ENCODE peak calls at places on chromosome 1, in six cellular contexts. F is NCI-H446, U is EH, Q is RCC 7860, D is AG04450, S is SJSA1. A is an unnamed sample.

GRCh38 chr1:147611021-147611426 is 59.3 kb downstream of the ACP6 start:
- DNase-seq in F (no peak), U (no peak), Q (no peak), D (no peak), S (no peak), A (no peak)

GRCh38 chr1:2298685-2299673 is 70.9 kb downstream of the SKI start:
- DNase-seq in F (no peak), U (no peak), Q (no peak), D (no peak), S (no peak), A (no peak)

GRCh38 chr1:15210651-15211390 is 36.2 kb upstream of the FHAD1 start:
- DNase-seq in F (no peak), U (no peak), Q (no peak), D (no peak), S (no peak), A (no peak)

GRCh38 chr1:89905391-89906058 is 84.7 kb downstream of the LRRC8D start:
- DNase-seq in F (no peak), U (no peak), Q (no peak), D (no peak), S (no peak), A (no peak)

GRCh38 chr1:173043253-173043652 is 7.5 kb downstream of the TNFSF18 start:
- DNase-seq in F (no peak), U (peak; percentile 60), Q (peak; percentile 10), D (no peak), S (no peak), A (no peak)

GRCh38 chr1:167927075-167927754 is 9.3 kb upstream of the DCAF6 start:
- DNase-seq in F (no peak), U (no peak), Q (peak; percentile 46), D (no peak), S (no peak), A (no peak)

GRCh38 chr1:225651872-225652725 is 824 bp downstream of the ENAH start:
- DNase-seq in F (no peak), U (peak; percentile 38), Q (peak; percentile 34), D (no peak), S (no peak), A (no peak)

GRCh38 chr1:83910461-83910860 is 88.5 kb downstream of the TTLL7 start:
- DNase-seq in F (no peak), U (no peak), Q (no peak), D (no peak), S (no peak), A (no peak)

GRCh38 chr1:36322786-36323635 is 434 bp downstream of the EVA1B start:
- DNase-seq in F (no peak), U (peak; percentile 80), Q (no peak), D (no peak), S (peak; percentile 70), A (peak; percentile 78)

GRCh38 chr1:228048659-228049333 is 33.7 kb upstream of the ARF1 start:
- DNase-seq in F (no peak), U (no peak), Q (no peak), D (no peak), S (no peak), A (no peak)

GRCh38 chr1:56531624-56532358 is 47.6 kb downstream of the PLPP3 start:
- DNase-seq in F (no peak), U (no peak), Q (no peak), D (no peak), S (no peak), A (no peak)

GRCh38 chr1:201970334-201971159 is 11.9 kb upstream of the RNPEP start:
- DNase-seq in F (no peak), U (peak; percentile 74), Q (peak; percentile 62), D (no peak), S (no peak), A (no peak)

GRCh38 chr1:162003825-162004205 is 19.9 kb downstream of the OLFML2B start:
- DNase-seq in F (no peak), U (peak; percentile 96), Q (peak; percentile 70), D (peak; percentile 61), S (peak; percentile 71), A (no peak)

A was measured in Right ventricle myocardium inferior.